ENCODE peak calls at places on chromosomes 6 and 20, in six cellular contexts. F is GM23338, M is WTC11, E is GM12878, S is H1, R is HepG2. D is an unnamed sample.
A peak's percentile ranks its signal among the peaks of the same experiment; 100 is the strongest.

GRCh38 chr6:137271245-137272183 is 52.3 kb upstream of the IFNGR1 start:
- DNase-seq in F (peak; percentile 77), M (no peak), E (no peak), S (no peak), R (peak; percentile 75), D (no peak)

GRCh38 chr6:102670756-102671155 is 1277.2 kb downstream of the GRIK2 start:
- DNase-seq in F (no peak), M (no peak), E (no peak), S (no peak), R (no peak), D (no peak)

GRCh38 chr6:90003069-90003800 is 109.0 kb downstream of the GJA10 start:
- DNase-seq in F (no peak), M (no peak), E (no peak), S (no peak), R (no peak), D (no peak)

GRCh38 chr20:50286609-50287008 is 96.0 kb downstream of the CEBPB start:
- DNase-seq in F (no peak), M (no peak), E (no peak), S (no peak), R (no peak), D (peak; percentile 84)

GRCh38 chr20:62168890-62169435 is 13.9 kb upstream of the MTG2 start:
- DNase-seq in F (no peak), M (no peak), E (no peak), S (no peak), R (no peak), D (no peak)

GRCh38 chr20:63740501-63741353 is 1.2 kb downstream of the SLC2A4RG start:
- DNase-seq in F (peak; percentile 73), M (peak; percentile 75), E (no peak), S (peak; percentile 86), R (peak; percentile 95), D (peak; percentile 65)

GRCh38 chr20:64114356-64114971 is 7.1 kb upstream of the NPBWR2 start:
- DNase-seq in F (peak; percentile 0), M (no peak), E (no peak), S (peak; percentile 40), R (no peak), D (no peak)

GRCh38 chr20:645318-646106 is 7.5 kb downstream of the SRXN1 start:
- DNase-seq in F (peak; percentile 87), M (peak; percentile 92), E (peak; percentile 25), S (peak; percentile 96), R (peak; percentile 90), D (peak; percentile 60)

GRCh38 chr20:51059862-51060261 is 37.0 kb upstream of the KCNG1 start:
- DNase-seq in F (no peak), M (no peak), E (no peak), S (no peak), R (no peak), D (no peak)

GRCh38 chr6:36618366-36619355 is 24.5 kb downstream of the SRSF3 start:
- DNase-seq in F (no peak), M (peak; percentile 5), E (no peak), S (no peak), R (no peak), D (no peak)

GRCh38 chr20:32945710-32946221 is 58.5 kb downstream of the SUN5 start:
- DNase-seq in F (peak; percentile 77), M (no peak), E (no peak), S (peak; percentile 43), R (peak; percentile 55), D (peak; percentile 14)

GRCh38 chr20:1281279-1282057 is 15.4 kb downstream of the SNPH start:
- DNase-seq in F (no peak), M (no peak), E (no peak), S (peak; percentile 20), R (no peak), D (no peak)

GRCh38 chr20:50820515-50821256 is 25.8 kb downstream of the BCAS4 start:
- DNase-seq in F (peak; percentile 51), M (peak; percentile 49), E (no peak), S (no peak), R (no peak), D (no peak)

GRCh38 chr20:43961541-43962471 is 47.2 kb downstream of the TOX2 start:
- DNase-seq in F (peak; percentile 50), M (peak; percentile 20), E (no peak), S (no peak), R (no peak), D (no peak)

GRCh38 chr20:43963233-43963632 is 48.6 kb downstream of the TOX2 start:
- DNase-seq in F (no peak), M (no peak), E (no peak), S (no peak), R (peak; percentile 26), D (no peak)

GRCh38 chr20:43961116-43961515 is 46.5 kb downstream of the TOX2 start:
- DNase-seq in F (no peak), M (no peak), E (no peak), S (no peak), R (no peak), D (no peak)

GRCh38 chr20:43962518-43962917 is 47.9 kb downstream of the TOX2 start:
- DNase-seq in F (no peak), M (no peak), E (no peak), S (no peak), R (no peak), D (no peak)

GRCh38 chr20:43963872-43964791 is 49.5 kb downstream of the TOX2 start:
- DNase-seq in F (no peak), M (no peak), E (no peak), S (no peak), R (no peak), D (no peak)
- TF ChIP-seq CREB1 in F (no peak), M (no peak), E (no peak), S (no peak), R (no peak), D (no peak)

GRCh38 chr20:14765370-14765701 is 427.9 kb upstream of the FLRT3 start:
- DNase-seq in F (no peak), M (no peak), E (no peak), S (no peak), R (no peak), D (no peak)

GRCh38 chr20:14761903-14762302 is 424.5 kb upstream of the FLRT3 start:
- DNase-seq in F (peak; percentile 8), M (no peak), E (no peak), S (no peak), R (no peak), D (no peak)

DNA sequence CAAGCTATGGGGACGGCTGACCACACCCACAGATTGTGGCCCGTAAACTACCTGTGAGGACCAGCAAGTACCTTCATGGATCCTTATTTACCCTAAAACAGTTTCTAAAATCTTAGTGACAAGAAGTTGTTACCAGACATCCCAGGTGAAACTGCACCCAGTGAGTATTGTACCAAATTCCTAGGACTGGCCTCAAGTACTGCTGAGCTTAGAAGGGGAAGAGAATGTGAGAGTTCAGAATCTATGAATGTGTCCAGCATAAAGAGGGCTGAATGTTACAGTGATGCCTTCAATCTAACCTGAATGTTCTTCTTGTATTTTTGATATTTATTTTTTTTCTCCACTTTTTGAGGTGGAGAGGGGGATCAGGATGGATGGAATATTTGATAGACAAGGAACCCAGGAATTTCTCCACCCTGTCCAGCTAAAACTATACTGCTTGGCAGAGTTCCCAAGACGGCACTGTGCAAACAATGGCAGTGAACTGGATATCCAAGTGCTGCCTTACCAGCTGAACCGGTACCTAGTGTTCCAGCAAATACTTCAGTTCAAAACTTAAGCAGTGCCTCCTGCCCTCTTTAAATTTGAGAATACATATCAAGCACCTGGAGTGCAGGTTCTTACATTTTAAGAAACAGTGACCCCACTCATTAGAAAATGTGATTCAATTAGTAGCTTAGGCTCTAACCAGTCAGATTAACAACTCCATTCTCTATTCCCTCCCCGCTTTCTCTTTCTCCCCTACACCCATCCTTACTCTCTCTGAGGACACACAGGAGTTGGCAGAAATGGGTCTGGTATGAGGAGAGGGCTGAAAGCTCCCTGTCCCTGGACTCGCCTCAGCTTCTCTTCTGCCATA is 427.3 kb upstream of the FLRT3 start:
- DNase-seq in F (no peak), M (no peak), E (no peak), S (no peak), R (no peak), D (no peak)
- TF ChIP-seq CREB1 in F (no peak), M (no peak), E (no peak), S (no peak), R (no peak), D (no peak)

GRCh38 chr6:103798166-103798565 is 1061.6 kb downstream of the HACE1 start:
- DNase-seq in F (no peak), M (no peak), E (no peak), S (no peak), R (no peak), D (no peak)

GRCh38 chr6:103797738-103798137 is 1062.0 kb downstream of the HACE1 start:
- DNase-seq in F (peak; percentile 64), M (no peak), E (no peak), S (no peak), R (no peak), D (no peak)

GRCh38 chr6:103800131-103800670 is 1059.5 kb downstream of the HACE1 start:
- DNase-seq in F (no peak), M (no peak), E (no peak), S (no peak), R (no peak), D (no peak)
- TF ChIP-seq CREB1 in F (no peak), M (no peak), E (no peak), S (no peak), R (no peak), D (no peak)

GRCh38 chr6:35166160-35166919 is 25.2 kb upstream of the TCP11 start:
- DNase-seq in F (no peak), M (no peak), E (no peak), S (no peak), R (no peak), D (no peak)
- TF ChIP-seq CREB1 in F (no peak), M (no peak), E (no peak), S (no peak), R (no peak), D (no peak)

GRCh38 chr6:149065658-149066556 is 251.6 kb upstream of the TAB2 start:
- DNase-seq in F (no peak), M (no peak), E (peak; percentile 99), S (no peak), R (no peak), D (no peak)
- TF ChIP-seq CREB1 in F (no peak), M (no peak), E (peak; percentile 87), S (no peak), R (no peak), D (no peak)

GRCh38 chr6:18034798-18035202 is 47.4 kb upstream of the KIF13A start:
- DNase-seq in F (no peak), M (no peak), E (no peak), S (no peak), R (peak; percentile 85), D (peak; percentile 51)
- TF ChIP-seq CREB1 in F (no peak), M (no peak), E (no peak), S (no peak), R (peak; percentile 91), D (peak; percentile 31)

D was measured in K562.